ENCODE peak calls at places on chromosome 15, in eight cellular contexts. Y, U, C, N, Z, T, E and P are unnamed samples.

GRCh38 chr15:74505837-74506514 is 35.0 kb upstream of the ARID3B start:
- DNase-seq in U (peak), E (peak), Z (no peak), Y (no peak), N (no peak), C (no peak), T (no peak), P (peak)

GRCh38 chr15:94083467-94083991 is 147.8 kb upstream of the MCTP2 start:
- DNase-seq in T (no peak), N (peak), E (no peak), U (peak), Z (no peak), C (no peak), Y (peak), P (peak)

GRCh38 chr15:39488498-39488897 is 92.4 kb upstream of the THBS1 start:
- DNase-seq in T (no peak), C (no peak), Z (no peak), N (no peak), U (no peak), Y (no peak), E (no peak), P (peak)

GRCh38 chr15:39942101-39942752 is 8.3 kb downstream of the EIF2AK4 start:
- DNase-seq in U (peak), Y (no peak), C (no peak), E (no peak), T (no peak), N (no peak), Z (no peak), P (peak)

GRCh38 chr15:90177012-90177411 is 24.1 kb upstream of the SEMA4B start:
- DNase-seq in C (no peak), E (no peak), Y (no peak), T (no peak), N (no peak), Z (no peak), U (no peak), P (no peak)

GRCh38 chr15:90845201-90845949 is 23.0 kb upstream of the FURIN start:
- DNase-seq in T (no peak), Y (no peak), Z (no peak), C (peak), U (peak), E (no peak), N (peak), P (peak)

GRCh38 chr15:101055411-101055810 is 136.3 kb downstream of the LRRK1 start:
- DNase-seq in E (no peak), U (no peak), Y (no peak), Z (no peak), T (no peak), C (no peak), N (no peak), P (no peak)

GRCh38 chr15:38192496-38192895 is 60.1 kb upstream of the SPRED1 start:
- DNase-seq in Z (no peak), C (no peak), N (no peak), E (no peak), Y (no peak), T (no peak), U (no peak), P (no peak)

GRCh38 chr15:74826372-74826819 is at the start of gene CPLX3:
- DNase-seq in Y (no peak), Z (peak), N (no peak), U (no peak), E (no peak), T (no peak), C (no peak), P (no peak)

GRCh38 chr15:63322541-63322940 is 45.1 kb downstream of the APH1B start:
- DNase-seq in T (peak), Z (peak), C (no peak), N (peak), E (no peak), Y (no peak), U (no peak), P (peak)

GRCh38 chr15:67816668-67817067 is 8.6 kb upstream of the SKOR1 start:
- DNase-seq in T (no peak), C (no peak), N (no peak), Y (no peak), U (no peak), Z (no peak), E (no peak), P (no peak)
- TF ChIP-seq CTCF in T (no peak), C (no peak), N (no peak), Y (no peak), U (no peak), Z (no peak), E (no peak), P (no peak)

DNA sequence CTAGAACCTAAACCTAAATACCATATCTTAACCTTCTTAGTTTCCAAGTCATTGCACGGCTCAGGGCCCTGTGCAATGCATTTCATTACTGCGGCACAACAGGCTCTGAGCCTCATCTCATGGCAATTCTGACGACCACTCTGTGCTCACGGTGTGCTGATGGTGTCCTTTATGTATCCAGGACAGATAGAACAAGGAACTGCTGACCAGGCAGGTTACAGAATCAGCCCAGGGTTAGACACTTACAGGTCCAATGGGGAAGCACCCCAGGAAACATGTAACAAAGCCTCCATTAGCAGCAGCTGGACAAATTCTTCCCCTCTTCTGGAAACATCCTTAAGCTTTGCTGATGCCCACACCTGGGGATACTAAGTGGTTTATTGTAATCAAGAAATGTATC is 91.9 kb upstream of the NSMCE3 start:
- DNase-seq in T (no peak), U (no peak), C (no peak), Z (no peak), N (no peak), Y (no peak), E (no peak), P (no peak)
- TF ChIP-seq CTCF in T (no peak), U (no peak), C (no peak), Z (no peak), N (no peak), Y (no peak), E (no peak), P (no peak)

GRCh38 chr15:58246041-58246440 is 107.9 kb downstream of the AQP9 start:
- DNase-seq in U (no peak), C (no peak), Z (no peak), E (no peak), T (no peak), N (no peak), Y (no peak), P (no peak)
- TF ChIP-seq CTCF in U (no peak), C (no peak), Z (no peak), E (no peak), T (no peak), N (no peak), Y (no peak), P (no peak)

GRCh38 chr15:22813844-22814243 is 24.6 kb upstream of the NIPA2 start:
- DNase-seq in N (no peak), Y (no peak), T (no peak), C (no peak), U (no peak), E (no peak), Z (no peak), P (no peak)
- TF ChIP-seq CTCF in N (no peak), Y (no peak), T (no peak), C (no peak), U (no peak), E (no peak), Z (no peak), P (no peak)